ENCODE peak calls at places on chromosomes 1 and 21, in seven cellular contexts. F is heart right ventricle, T is GM13977, R is WTC11, P is HFFc6, K is choroid plexus epithelial cell, U is BJ. V is an unnamed sample.

GRCh38 chr1:208475449-208475848 is 231.3 kb upstream of the PLXNA2 start:
- DNase-seq in F (no peak), T (no peak), R (no peak), P (no peak), K (peak), U (no peak), V (no peak)

GRCh38 chr1:28322209-28322608 is 6.6 kb upstream of the MED18 start:
- DNase-seq in F (no peak), T (no peak), R (no peak), P (no peak), K (no peak), U (no peak), V (no peak)

GRCh38 chr1:236111527-236112331 is 30.6 kb upstream of the GPR137B start:
- DNase-seq in F (no peak), T (no peak), R (no peak), P (no peak), K (no peak), U (no peak), V (no peak)

GRCh38 chr1:155006601-155007101 is 4.0 kb downstream of the ZBTB7B start:
- DNase-seq in F (no peak), T (no peak), R (no peak), P (no peak), K (peak), U (no peak), V (peak)

GRCh38 chr1:47712596-47713299 is 274.9 kb downstream of the FOXD2 start:
- DNase-seq in F (no peak), T (no peak), R (no peak), P (no peak), K (no peak), U (no peak), V (no peak)

GRCh38 chr1:244102051-244102450 is 51.0 kb downstream of the ZBTB18 start:
- DNase-seq in F (no peak), T (no peak), R (no peak), P (no peak), K (no peak), U (no peak), V (no peak)

GRCh38 chr21:44375281-44375651 is 21.8 kb downstream of the TRPM2 start:
- DNase-seq in F (no peak), T (no peak), R (no peak), P (no peak), K (no peak), U (no peak), V (peak)

GRCh38 chr21:43340491-43341348 is 86.2 kb downstream of the SIK1 start:
- DNase-seq in F (no peak), T (no peak), R (no peak), P (peak), K (peak), U (no peak), V (no peak)

GRCh38 chr1:185325413-185325812 is 8.4 kb upstream of the IVNS1ABP start:
- DNase-seq in F (no peak), T (no peak), R (no peak), P (no peak), K (no peak), U (no peak), V (no peak)

GRCh38 chr1:68485431-68486022 is 11.4 kb downstream of the DEPDC1 start:
- DNase-seq in F (no peak), T (no peak), R (no peak), P (no peak), K (no peak), U (no peak), V (no peak)

GRCh38 chr1:205048382-205048781 is 5.4 kb downstream of the CNTN2 start:
- DNase-seq in F (no peak), T (no peak), R (no peak), P (no peak), K (no peak), U (no peak), V (no peak)

GRCh38 chr1:45009956-45010854 is 919 bp downstream of the HECTD3 start:
- DNase-seq in F (no peak), T (no peak), R (no peak), P (no peak), K (no peak), U (no peak), V (peak)

GRCh38 chr1:118186026-118186425 is 998 bp upstream of the SPAG17 start:
- DNase-seq in F (no peak), T (no peak), R (no peak), P (no peak), K (no peak), U (no peak), V (no peak)

GRCh38 chr1:14686701-14687100 is 88.2 kb downstream of the KAZN start:
- DNase-seq in F (no peak), T (no peak), R (no peak), P (no peak), K (no peak), U (no peak), V (no peak)

GRCh38 chr1:44154665-44155064 is 13.2 kb upstream of the KLF18 start:
- DNase-seq in F (no peak), T (no peak), R (no peak), P (no peak), K (peak), U (no peak), V (no peak)

GRCh38 chr1:212313616-212314015 is 28.4 kb downstream of the PPP2R5A start:
- DNase-seq in F (no peak), T (no peak), R (no peak), P (peak), K (peak), U (peak), V (no peak)

GRCh38 chr1:40855513-40855912 is 6.7 kb downstream of the CITED4 start:
- DNase-seq in F (no peak), T (no peak), R (peak), P (no peak), K (peak), U (no peak), V (peak)

GRCh38 chr21:38429011-38429410 is 69.3 kb downstream of the ERG start:
- DNase-seq in F (no peak), T (no peak), R (no peak), P (no peak), K (no peak), U (no peak), V (no peak)

GRCh38 chr1:1616838-1617237 is 1.5 kb downstream of the MIB2 start:
- DNase-seq in F (no peak), T (no peak), R (no peak), P (no peak), K (no peak), U (no peak), V (no peak)

GRCh38 chr1:53860967-53861411 is 22.9 kb upstream of the NDC1 start:
- DNase-seq in F (peak), T (peak), R (peak), P (peak), K (peak), U (no peak), V (peak)

GRCh38 chr1:48619529-48619928 is 147.5 kb upstream of the SPATA6 start:
- DNase-seq in F (no peak), T (no peak), R (peak), P (no peak), K (no peak), U (peak), V (no peak)

GRCh38 chr1:70440642-70441391 is 29.7 kb downstream of the CTH start:
- DNase-seq in F (no peak), T (no peak), R (no peak), P (no peak), K (no peak), U (no peak), V (no peak)

GRCh38 chr1:70438529-70438928 is 27.5 kb downstream of the CTH start:
- DNase-seq in F (no peak), T (no peak), R (no peak), P (peak), K (no peak), U (no peak), V (no peak)

GRCh38 chr1:70434253-70434859 is 23.3 kb downstream of the CTH start:
- DNase-seq in F (no peak), T (no peak), R (no peak), P (no peak), K (no peak), U (no peak), V (no peak)

GRCh38 chr1:70441392-70442035 is 30.4 kb downstream of the CTH start:
- DNase-seq in F (peak), T (no peak), R (no peak), P (no peak), K (no peak), U (no peak), V (no peak)

GRCh38 chr1:70436617-70437236 is 25.7 kb downstream of the CTH start:
- DNase-seq in F (peak), T (no peak), R (no peak), P (peak), K (peak), U (peak), V (no peak)
- TF ChIP-seq CTCF in F (peak), T (peak), R (no peak), P (peak), K (peak), U (peak), V (no peak)

DNA sequence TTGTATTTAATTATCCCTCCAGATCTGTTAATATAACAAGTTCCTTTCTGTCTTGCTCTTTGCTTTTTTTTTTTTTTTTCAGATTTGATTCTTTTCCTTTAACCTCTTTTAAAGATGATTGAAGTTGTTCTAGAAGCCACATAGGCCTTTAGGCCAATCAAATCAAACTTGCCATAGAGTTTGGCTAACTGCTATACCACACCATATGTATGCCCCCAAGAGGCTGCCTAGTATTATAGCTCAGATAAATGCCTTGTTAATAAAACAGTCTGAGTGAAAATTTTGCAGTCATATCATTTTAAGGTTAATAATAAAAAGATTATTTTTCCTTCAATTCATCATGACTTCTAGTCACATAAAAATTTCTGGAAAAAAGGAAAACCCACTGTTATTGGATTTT is 696.0 kb upstream of the CHRM3 start:
- DNase-seq in F (no peak), T (no peak), R (no peak), P (no peak), K (peak), U (no peak), V (no peak)
- TF ChIP-seq CTCF in F (no peak), T (no peak), R (no peak), P (peak), K (peak), U (no peak), V (no peak)

DNA sequence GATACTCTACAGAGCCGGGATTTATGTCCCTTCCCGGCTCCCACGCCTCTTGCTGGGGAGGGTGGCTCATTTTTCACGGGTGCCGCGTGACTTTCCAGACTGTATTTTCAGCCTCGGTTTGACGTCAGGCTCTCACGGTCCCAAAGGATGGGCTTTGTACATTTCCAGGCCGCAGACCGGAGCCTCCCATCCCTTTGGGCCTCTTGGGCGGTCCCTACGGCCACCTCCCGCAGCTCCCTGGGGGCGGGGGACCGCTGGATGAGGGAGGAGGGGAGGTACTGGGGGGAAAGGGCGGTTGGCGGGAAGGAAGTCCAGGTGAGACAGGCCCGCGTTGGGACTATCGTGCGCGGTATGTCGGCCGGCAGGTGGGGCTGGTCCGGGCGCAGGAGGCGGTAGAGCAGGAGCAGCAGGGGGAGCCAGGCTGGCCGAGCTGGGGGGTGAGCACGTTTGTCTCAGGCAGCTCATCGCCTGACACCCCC is 17.9 kb downstream of the UBL4B start:
- DNase-seq in F (peak), T (no peak), R (peak), P (no peak), K (peak), U (no peak), V (peak)
- TF ChIP-seq CTCF in F (no peak), T (peak), R (no peak), P (peak), K (peak), U (peak), V (peak)

GRCh38 chr1:156866679-156867015 is 6.0 kb downstream of the NTRK1 start:
- DNase-seq in F (no peak), T (no peak), R (no peak), P (no peak), K (no peak), U (no peak), V (no peak)

GRCh38 chr1:156870734-156871133 is 10.1 kb downstream of the NTRK1 start:
- DNase-seq in F (no peak), T (no peak), R (no peak), P (peak), K (peak), U (peak), V (no peak)

GRCh38 chr1:156865865-156866678 is 5.4 kb downstream of the NTRK1 start:
- DNase-seq in F (no peak), T (no peak), R (no peak), P (no peak), K (no peak), U (no peak), V (peak)

GRCh38 chr1:156869455-156869854 is 8.8 kb downstream of the NTRK1 start:
- DNase-seq in F (no peak), T (no peak), R (no peak), P (no peak), K (no peak), U (no peak), V (no peak)

GRCh38 chr1:156868341-156868740 is 7.7 kb downstream of the NTRK1 start:
- DNase-seq in F (no peak), T (no peak), R (no peak), P (no peak), K (no peak), U (no peak), V (no peak)
- TF ChIP-seq CTCF in F (no peak), T (no peak), R (no peak), P (no peak), K (no peak), U (no peak), V (no peak)

GRCh38 chr1:151165738-151166505 is at the start of the genes LYSMD1 and SCNM1:
- DNase-seq in F (peak), T (peak), R (peak), P (peak), K (peak), U (peak), V (peak)
- TF ChIP-seq CTCF in F (no peak), T (no peak), R (no peak), P (no peak), K (peak), U (no peak), V (no peak)

GRCh38 chr1:107689733-107690132 is 275.2 kb downstream of the VAV3 start:
- DNase-seq in F (no peak), T (no peak), R (no peak), P (no peak), K (no peak), U (no peak), V (no peak)
- TF ChIP-seq CTCF in F (no peak), T (no peak), R (no peak), P (no peak), K (no peak), U (no peak), V (no peak)

GRCh38 chr1:217586586-217586985 is 44.3 kb downstream of the GPATCH2 start:
- DNase-seq in F (no peak), T (no peak), R (no peak), P (peak), K (peak), U (no peak), V (no peak)

GRCh38 chr1:217585577-217585976 is 45.3 kb downstream of the GPATCH2 start:
- DNase-seq in F (no peak), T (no peak), R (no peak), P (no peak), K (peak), U (no peak), V (no peak)

DNA sequence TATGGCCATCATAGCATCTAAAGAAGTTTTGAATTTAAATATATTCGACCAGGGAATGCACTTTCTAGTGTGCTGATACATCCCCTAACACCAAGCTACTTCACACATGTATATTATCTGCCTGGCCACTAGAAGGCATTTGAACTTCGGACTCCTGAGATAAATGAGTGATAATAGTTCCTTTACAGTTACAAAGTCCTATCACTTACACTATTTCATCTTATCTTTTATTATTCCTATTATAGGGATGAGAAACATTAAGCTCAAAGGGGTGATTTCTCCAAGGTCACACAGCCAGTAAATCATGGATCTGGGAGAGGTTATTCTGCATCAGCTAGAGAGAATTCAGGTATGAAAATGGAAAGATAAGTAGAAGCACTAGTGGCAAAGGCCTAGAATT is 40.3 kb downstream of the GPATCH2 start:
- DNase-seq in F (no peak), T (no peak), R (no peak), P (no peak), K (no peak), U (no peak), V (no peak)
- TF ChIP-seq CTCF in F (no peak), T (no peak), R (no peak), P (no peak), K (no peak), U (no peak), V (no peak)

DNA sequence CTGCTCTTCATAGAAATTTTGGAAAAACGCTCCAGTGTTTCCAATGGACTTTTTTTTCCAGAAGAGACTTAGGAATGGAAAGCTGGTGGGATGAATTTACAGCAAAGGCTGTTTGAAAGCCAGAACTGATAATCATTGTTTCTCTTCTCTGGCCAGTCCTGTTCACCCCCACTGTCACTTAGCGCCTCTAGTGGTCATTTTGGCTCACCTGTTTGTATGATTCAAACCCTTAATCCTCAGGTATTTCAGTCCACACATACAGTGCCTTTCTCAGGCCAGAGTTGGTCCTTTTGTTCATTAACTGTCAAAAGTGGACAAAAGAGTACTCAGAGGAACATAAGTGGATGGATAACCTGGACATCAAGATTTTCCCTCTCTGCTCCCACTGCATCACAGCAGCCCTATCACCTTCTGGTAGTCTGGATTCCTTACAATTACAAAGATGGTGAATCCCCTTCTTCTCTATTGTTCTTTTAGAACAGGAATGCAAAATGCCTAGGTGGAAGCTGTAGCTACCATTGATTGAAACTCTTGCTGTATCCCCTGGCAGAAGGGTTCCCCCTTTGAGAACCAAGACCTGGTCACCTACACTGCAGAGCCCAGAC is 177.6 kb upstream of the OLFM3 start:
- DNase-seq in F (no peak), T (peak), R (peak), P (no peak), K (no peak), U (no peak), V (peak)
- TF ChIP-seq CTCF in F (no peak), T (peak), R (peak), P (peak), K (peak), U (no peak), V (peak)